ENCODE peak calls at places on chromosomes 13 and 19, in six cellular contexts. One of them, this sample, is unnamed.

GRCh38 chr13:41111454-41111853 is 21.1 kb downstream of the KBTBD6 start:
- DNase-seq in breast epithelium: no peak
- DNase-seq in SW480: no peak
- DNase-seq in heart right ventricle: no peak
- DNase-seq in activated T-cell treated with anti-CD3 and anti-CD28 coated beads for 1 hour: no peak
- DNase-seq in NCI-H748 treated with DMSO at 0.1 percent for 48 hours: no peak
- DNase-seq in this sample: peak; percentile 72

GRCh38 chr19:29417048-29417447 is 108.7 kb upstream of the VSTM2B start:
- DNase-seq in breast epithelium: no peak
- DNase-seq in SW480: no peak
- DNase-seq in heart right ventricle: no peak
- DNase-seq in activated T-cell treated with anti-CD3 and anti-CD28 coated beads for 1 hour: no peak
- DNase-seq in NCI-H748 treated with DMSO at 0.1 percent for 48 hours: no peak
- DNase-seq in this sample: no peak

GRCh38 chr19:46746281-46746965 is at the start of gene STRN4:
- DNase-seq in breast epithelium: no peak
- DNase-seq in SW480: no peak
- DNase-seq in heart right ventricle: no peak
- DNase-seq in activated T-cell treated with anti-CD3 and anti-CD28 coated beads for 1 hour: peak; percentile 55
- DNase-seq in NCI-H748 treated with DMSO at 0.1 percent for 48 hours: no peak
- DNase-seq in this sample: peak; percentile 44

GRCh38 chr19:3201072-3201700 is 15.5 kb downstream of the NCLN start:
- DNase-seq in breast epithelium: no peak
- DNase-seq in SW480: no peak
- DNase-seq in heart right ventricle: no peak
- DNase-seq in activated T-cell treated with anti-CD3 and anti-CD28 coated beads for 1 hour: no peak
- DNase-seq in NCI-H748 treated with DMSO at 0.1 percent for 48 hours: no peak
- DNase-seq in this sample: no peak

GRCh38 chr13:111117289-111117688 is 2.2 kb downstream of the ARHGEF7 start:
- DNase-seq in breast epithelium: no peak
- DNase-seq in SW480: no peak
- DNase-seq in heart right ventricle: no peak
- DNase-seq in activated T-cell treated with anti-CD3 and anti-CD28 coated beads for 1 hour: no peak
- DNase-seq in NCI-H748 treated with DMSO at 0.1 percent for 48 hours: no peak
- DNase-seq in this sample: no peak

GRCh38 chr19:3284759-3285646 is 60.5 kb downstream of the CELF5 start:
- DNase-seq in breast epithelium: peak; percentile 96
- DNase-seq in SW480: peak; percentile 81
- DNase-seq in heart right ventricle: no peak
- DNase-seq in activated T-cell treated with anti-CD3 and anti-CD28 coated beads for 1 hour: peak; percentile 40
- DNase-seq in NCI-H748 treated with DMSO at 0.1 percent for 48 hours: peak; percentile 8
- DNase-seq in this sample: peak; percentile 18

GRCh38 chr19:54279441-54279962 is 1.4 kb downstream of the LILRB2 start:
- DNase-seq in breast epithelium: no peak
- DNase-seq in SW480: no peak
- DNase-seq in heart right ventricle: no peak
- DNase-seq in activated T-cell treated with anti-CD3 and anti-CD28 coated beads for 1 hour: no peak
- DNase-seq in NCI-H748 treated with DMSO at 0.1 percent for 48 hours: no peak
- DNase-seq in this sample: no peak

GRCh38 chr13:39656325-39656677 is 839 bp downstream of the COG6 start:
- DNase-seq in breast epithelium: no peak
- DNase-seq in SW480: peak; percentile 15
- DNase-seq in heart right ventricle: no peak
- DNase-seq in activated T-cell treated with anti-CD3 and anti-CD28 coated beads for 1 hour: no peak
- DNase-seq in NCI-H748 treated with DMSO at 0.1 percent for 48 hours: no peak
- DNase-seq in this sample: no peak

GRCh38 chr19:39212377-39212742 is 8.3 kb upstream of the SYCN start:
- DNase-seq in breast epithelium: no peak
- DNase-seq in SW480: no peak
- DNase-seq in heart right ventricle: no peak
- DNase-seq in activated T-cell treated with anti-CD3 and anti-CD28 coated beads for 1 hour: peak; percentile 52
- DNase-seq in NCI-H748 treated with DMSO at 0.1 percent for 48 hours: no peak
- DNase-seq in this sample: peak; percentile 5

GRCh38 chr19:12293771-12294307 is 844 bp downstream of the ZNF44 start:
- DNase-seq in breast epithelium: peak; percentile 46
- DNase-seq in SW480: peak; percentile 76
- DNase-seq in heart right ventricle: peak; percentile 47
- DNase-seq in activated T-cell treated with anti-CD3 and anti-CD28 coated beads for 1 hour: peak; percentile 36
- DNase-seq in NCI-H748 treated with DMSO at 0.1 percent for 48 hours: no peak
- DNase-seq in this sample: peak; percentile 58

GRCh38 chr13:71629167-71629566 is 237.8 kb downstream of the DACH1 start:
- DNase-seq in breast epithelium: no peak
- DNase-seq in SW480: no peak
- DNase-seq in heart right ventricle: no peak
- DNase-seq in activated T-cell treated with anti-CD3 and anti-CD28 coated beads for 1 hour: no peak
- DNase-seq in NCI-H748 treated with DMSO at 0.1 percent for 48 hours: no peak
- DNase-seq in this sample: no peak

GRCh38 chr19:36688058-36688457 is 646 bp downstream of the ZNF567 start:
- DNase-seq in breast epithelium: no peak
- DNase-seq in SW480: no peak
- DNase-seq in heart right ventricle: no peak
- DNase-seq in activated T-cell treated with anti-CD3 and anti-CD28 coated beads for 1 hour: no peak
- DNase-seq in NCI-H748 treated with DMSO at 0.1 percent for 48 hours: no peak
- DNase-seq in this sample: no peak

GRCh38 chr13:114007566-114007965 is 33.7 kb upstream of the C13orf46 start:
- DNase-seq in breast epithelium: no peak
- DNase-seq in SW480: no peak
- DNase-seq in heart right ventricle: no peak
- DNase-seq in activated T-cell treated with anti-CD3 and anti-CD28 coated beads for 1 hour: no peak
- DNase-seq in NCI-H748 treated with DMSO at 0.1 percent for 48 hours: no peak
- DNase-seq in this sample: no peak

GRCh38 chr19:8307400-8307964 is 676 bp downstream of the CD320 start:
- DNase-seq in breast epithelium: peak; percentile 17
- DNase-seq in SW480: no peak
- DNase-seq in heart right ventricle: no peak
- DNase-seq in activated T-cell treated with anti-CD3 and anti-CD28 coated beads for 1 hour: no peak
- DNase-seq in NCI-H748 treated with DMSO at 0.1 percent for 48 hours: no peak
- DNase-seq in this sample: no peak

GRCh38 chr13:84910423-84910822 is 888.8 kb downstream of the SLITRK6 start:
- DNase-seq in breast epithelium: no peak
- DNase-seq in SW480: no peak
- DNase-seq in heart right ventricle: no peak
- DNase-seq in activated T-cell treated with anti-CD3 and anti-CD28 coated beads for 1 hour: no peak
- DNase-seq in NCI-H748 treated with DMSO at 0.1 percent for 48 hours: no peak
- DNase-seq in this sample: no peak

GRCh38 chr19:11142528-11143171 is 12.9 kb downstream of the SPC24 start:
- DNase-seq in breast epithelium: peak; percentile 95
- DNase-seq in SW480: peak; percentile 93
- DNase-seq in heart right ventricle: peak; percentile 92
- DNase-seq in activated T-cell treated with anti-CD3 and anti-CD28 coated beads for 1 hour: no peak
- DNase-seq in NCI-H748 treated with DMSO at 0.1 percent for 48 hours: no peak
- DNase-seq in this sample: peak; percentile 93

GRCh38 chr13:62931901-62932883 is 1516.5 kb upstream of the PCDH20 start:
- DNase-seq in breast epithelium: no peak
- DNase-seq in SW480: no peak
- DNase-seq in heart right ventricle: no peak
- DNase-seq in activated T-cell treated with anti-CD3 and anti-CD28 coated beads for 1 hour: no peak
- DNase-seq in NCI-H748 treated with DMSO at 0.1 percent for 48 hours: no peak
- DNase-seq in this sample: no peak

GRCh38 chr13:98222816-98223215 is 45.7 kb upstream of the RNF113B start:
- DNase-seq in breast epithelium: no peak
- DNase-seq in SW480: no peak
- DNase-seq in heart right ventricle: no peak
- DNase-seq in activated T-cell treated with anti-CD3 and anti-CD28 coated beads for 1 hour: no peak
- DNase-seq in NCI-H748 treated with DMSO at 0.1 percent for 48 hours: no peak
- DNase-seq in this sample: no peak

GRCh38 chr13:106261450-106261849 is 274.0 kb downstream of the EFNB2 start:
- DNase-seq in breast epithelium: no peak
- DNase-seq in SW480: no peak
- DNase-seq in heart right ventricle: no peak
- DNase-seq in activated T-cell treated with anti-CD3 and anti-CD28 coated beads for 1 hour: no peak
- DNase-seq in NCI-H748 treated with DMSO at 0.1 percent for 48 hours: no peak
- DNase-seq in this sample: no peak

GRCh38 chr13:59623516-59623915 is 540.2 kb downstream of the DIAPH3 start:
- DNase-seq in breast epithelium: no peak
- DNase-seq in SW480: no peak
- DNase-seq in heart right ventricle: no peak
- DNase-seq in activated T-cell treated with anti-CD3 and anti-CD28 coated beads for 1 hour: no peak
- DNase-seq in NCI-H748 treated with DMSO at 0.1 percent for 48 hours: no peak
- DNase-seq in this sample: no peak

GRCh38 chr13:98405107-98405571 is 171.8 kb downstream of the STK24 start:
- DNase-seq in breast epithelium: no peak
- DNase-seq in SW480: no peak
- DNase-seq in heart right ventricle: no peak
- DNase-seq in activated T-cell treated with anti-CD3 and anti-CD28 coated beads for 1 hour: no peak
- DNase-seq in NCI-H748 treated with DMSO at 0.1 percent for 48 hours: peak; percentile 89
- DNase-seq in this sample: no peak

This sample was measured in HCEC 1CT.